ENCODE peak calls at places on chromosomes 4 and X, in nine cellular contexts. N, U, Y, H, A, F, V, B and Z are unnamed samples.
A peak's percentile ranks its signal among the peaks of the same experiment; 100 is the strongest.

GRCh38 chr4:101400096-101400495 is 52.8 kb upstream of the PPP3CA start:
- DNase-seq in B (no peak), U (no peak), F (no peak), N (no peak), A (peak; percentile 69), V (no peak), Y (no peak), H (peak; percentile 5), Z (no peak)

GRCh38 chr4:162869157-162869556 is 297.5 kb downstream of the NAF1 start:
- DNase-seq in A (no peak), Y (no peak), V (no peak), U (no peak), H (no peak), B (no peak), N (no peak), F (no peak), Z (no peak)

GRCh38 chr4:146041139-146042004 is 102.7 kb upstream of the ZNF827 start:
- DNase-seq in U (no peak), Y (no peak), V (no peak), F (no peak), H (no peak), A (no peak), B (no peak), N (no peak), Z (no peak)

GRCh38 chr4:11427201-11427996 is 1.3 kb downstream of the HS3ST1 start:
- DNase-seq in Y (no peak), A (no peak), U (no peak), H (no peak), V (no peak), B (no peak), F (peak; percentile 91), N (no peak), Z (no peak)

GRCh38 chr4:133186210-133186609 is 37.1 kb downstream of the PCDH10 start:
- DNase-seq in N (no peak), A (no peak), H (no peak), U (no peak), V (no peak), F (no peak), Y (no peak), B (no peak), Z (no peak)

GRCh38 chr4:84126061-84126787 is 372.9 kb downstream of the NKX6-1 start:
- DNase-seq in Y (no peak), H (no peak), U (no peak), N (no peak), B (no peak), F (no peak), A (no peak), V (no peak), Z (peak; percentile 28)

GRCh38 chrX:20224814-20225487 is 41.8 kb downstream of the RPS6KA3 start:
- DNase-seq in V (no peak), A (peak; percentile 56), H (no peak), U (no peak), B (no peak), Y (no peak), N (no peak), F (no peak), Z (no peak)

GRCh38 chr4:110663738-110664444 is 41.0 kb upstream of the PITX2 start:
- DNase-seq in N (no peak), B (no peak), V (no peak), U (no peak), F (no peak), H (no peak), Y (no peak), A (peak; percentile 79), Z (no peak)

GRCh38 chr4:33429971-33430370 is 2709.8 kb downstream of the PCDH7 start:
- DNase-seq in F (no peak), H (no peak), A (no peak), Y (no peak), U (no peak), N (no peak), B (no peak), V (no peak), Z (no peak)

GRCh38 chrX:29542147-29542546 is 673.2 kb upstream of the MAGEB2 start:
- DNase-seq in V (no peak), Y (no peak), B (no peak), H (no peak), N (no peak), F (no peak), U (no peak), A (no peak), Z (no peak)

GRCh38 chrX:40172169-40172979 is 74.6 kb upstream of the BCOR start:
- DNase-seq in A (peak; percentile 51), N (peak; percentile 68), F (peak; percentile 76), H (peak; percentile 65), B (peak; percentile 61), U (no peak), V (no peak), Y (no peak), Z (no peak)

GRCh38 chr4:124753941-124754581 is 41.5 kb upstream of the ANKRD50 start:
- DNase-seq in N (peak; percentile 16), A (no peak), Y (no peak), B (no peak), H (no peak), F (no peak), V (peak; percentile 0), U (no peak), Z (no peak)

GRCh38 chrX:118554511-118554910 is 58.9 kb downstream of the DOCK11 start:
- DNase-seq in B (no peak), U (no peak), N (no peak), Y (no peak), A (peak; percentile 30), V (no peak), H (no peak), F (no peak), Z (no peak)

GRCh38 chr4:153573881-153574807 is 108.0 kb downstream of the TMEM131L start:
- DNase-seq in U (peak; percentile 55), Y (peak; percentile 25), B (peak; percentile 63), A (peak; percentile 85), H (peak; percentile 50), N (peak; percentile 58), V (peak; percentile 55), F (peak; percentile 92), Z (no peak)

GRCh38 chr4:38495481-38495880 is 168.5 kb upstream of the KLF3 start:
- DNase-seq in V (no peak), F (no peak), Y (no peak), H (no peak), U (no peak), A (no peak), N (no peak), B (no peak), Z (no peak)

GRCh38 chr4:155978810-155979209 is 25.1 kb upstream of the CTSO start:
- DNase-seq in N (no peak), F (no peak), A (no peak), U (no peak), V (no peak), Y (no peak), H (no peak), B (no peak), Z (no peak)

GRCh38 chr4:184062769-184063168 is 154.9 kb downstream of the ENPP6 start:
- DNase-seq in H (no peak), U (no peak), A (no peak), B (no peak), Y (no peak), V (no peak), F (no peak), N (no peak), Z (no peak)

GRCh38 chr4:112075129-112075753 is 70.0 kb upstream of the FAM241A start:
- DNase-seq in U (peak; percentile 74), Y (peak; percentile 19), V (peak; percentile 2), A (peak; percentile 86), H (peak; percentile 48), B (no peak), N (no peak), F (no peak), Z (no peak)

GRCh38 chr4:115851918-115852766 is 738.7 kb upstream of the NDST4 start:
- DNase-seq in A (peak; percentile 22), V (no peak), B (no peak), N (peak; percentile 29), Y (no peak), U (peak; percentile 84), F (peak; percentile 25), H (no peak), Z (no peak)

GRCh38 chr4:104491826-104492771 is 2.6 kb downstream of the CXXC4 start:
- DNase-seq in A (no peak), U (peak; percentile 38), F (no peak), B (no peak), V (no peak), H (peak; percentile 4), Y (no peak), N (peak; percentile 28), Z (peak; percentile 27)

GRCh38 chrX:42567268-42567667 is 210.7 kb downstream of the PPP1R2C start:
- DNase-seq in A (no peak), B (no peak), F (no peak), U (no peak), V (no peak), H (no peak), N (no peak), Y (no peak), Z (no peak)

GRCh38 chrX:18422325-18422724 is 3.1 kb upstream of the CDKL5 start:
- DNase-seq in V (no peak), U (no peak), Y (no peak), A (peak; percentile 88), F (no peak), N (no peak), H (peak; percentile 66), B (no peak), Z (no peak)

GRCh38 chr4:71441186-71442169 is 102.7 kb downstream of the SLC4A4 start:
- DNase-seq in F (no peak), V (no peak), U (no peak), B (no peak), N (peak; percentile 46), A (peak; percentile 14), Y (no peak), H (no peak), Z (no peak)

GRCh38 chr4:5979981-5980380 is 38.2 kb downstream of the C4orf50 start:
- DNase-seq in B (peak; percentile 18), V (no peak), U (peak; percentile 54), N (peak; percentile 10), F (peak; percentile 88), H (no peak), Y (no peak), A (peak; percentile 14), Z (no peak)

GRCh38 chr4:78562687-78563086 is 11.1 kb downstream of the ANXA3 start:
- DNase-seq in N (no peak), F (no peak), V (no peak), B (no peak), Y (no peak), U (no peak), A (no peak), H (no peak), Z (no peak)

GRCh38 chrX:79270401-79270800 is 96.7 kb downstream of the ITM2A start:
- DNase-seq in A (peak; percentile 19), V (peak; percentile 58), H (no peak), F (no peak), U (no peak), N (peak; percentile 24), Y (peak; percentile 46), B (no peak), Z (no peak)

GRCh38 chr4:141302926-141303325 is 82.2 kb downstream of the ZNF330 start:
- DNase-seq in B (no peak), N (no peak), F (no peak), V (no peak), A (no peak), H (no peak), Y (no peak), U (no peak), Z (no peak)

GRCh38 chr4:40357738-40358137 is 22.6 kb downstream of the CHRNA9 start:
- DNase-seq in A (no peak), H (no peak), Y (no peak), N (no peak), F (no peak), B (no peak), V (no peak), U (no peak), Z (no peak)

GRCh38 chr4:142824368-142824767 is 21.7 kb downstream of the INPP4B start:
- DNase-seq in H (peak; percentile 11), V (no peak), Y (no peak), A (peak; percentile 19), U (no peak), N (no peak), F (no peak), B (no peak), Z (no peak)